ENCODE peak calls at places on chromosomes 11 and 22, in nine cellular contexts. One of them, this sample, is unnamed.

GRCh38 chr11:57299150-57299737 is 25.5 kb downstream of the TNKS1BP1 start:
- DNase-seq in adrenal gland: no peak
- DNase-seq in T follicular helper cell: no peak
- DNase-seq in left lobe of liver: no peak
- DNase-seq in GM23248: no peak
- DNase-seq in breast epithelium: no peak
- DNase-seq in Daoy: no peak
- DNase-seq in bronchial epithelial cell: no peak
- DNase-seq in NCI-H748 treated with DMSO at 0.1 percent for 48 hours: no peak
- DNase-seq in this sample: no peak

GRCh38 chr22:43921361-43921760 is 2.2 kb upstream of the PNPLA3 start:
- DNase-seq in left lobe of liver: no peak
- DNase-seq in GM23248: peak; percentile 87
- DNase-seq in NCI-H748 treated with DMSO at 0.1 percent for 48 hours: no peak
- DNase-seq in bronchial epithelial cell: no peak
- DNase-seq in adrenal gland: peak; percentile 93
- DNase-seq in T follicular helper cell: no peak
- DNase-seq in breast epithelium: no peak
- DNase-seq in Daoy: peak; percentile 88
- DNase-seq in this sample: no peak

GRCh38 chr11:11786771-11787170 is 55.0 kb upstream of the USP47 start:
- DNase-seq in adrenal gland: no peak
- DNase-seq in T follicular helper cell: no peak
- DNase-seq in Daoy: no peak
- DNase-seq in NCI-H748 treated with DMSO at 0.1 percent for 48 hours: no peak
- DNase-seq in bronchial epithelial cell: peak; percentile 46
- DNase-seq in breast epithelium: no peak
- DNase-seq in left lobe of liver: no peak
- DNase-seq in GM23248: peak; percentile 54
- DNase-seq in this sample: peak; percentile 61

GRCh38 chr11:58285483-58286040 is 17.5 kb upstream of the OR10W1 start:
- DNase-seq in Daoy: no peak
- DNase-seq in breast epithelium: no peak
- DNase-seq in bronchial epithelial cell: no peak
- DNase-seq in GM23248: no peak
- DNase-seq in left lobe of liver: no peak
- DNase-seq in NCI-H748 treated with DMSO at 0.1 percent for 48 hours: no peak
- DNase-seq in T follicular helper cell: no peak
- DNase-seq in adrenal gland: no peak
- DNase-seq in this sample: no peak

GRCh38 chr22:20548806-20549205 is 41.4 kb downstream of the MED15 start:
- DNase-seq in adrenal gland: no peak
- DNase-seq in breast epithelium: no peak
- DNase-seq in bronchial epithelial cell: no peak
- DNase-seq in T follicular helper cell: no peak
- DNase-seq in Daoy: no peak
- DNase-seq in left lobe of liver: no peak
- DNase-seq in GM23248: no peak
- DNase-seq in NCI-H748 treated with DMSO at 0.1 percent for 48 hours: no peak
- DNase-seq in this sample: no peak

GRCh38 chr22:35403356-35403755 is 3.4 kb downstream of the MCM5 start:
- DNase-seq in breast epithelium: no peak
- DNase-seq in NCI-H748 treated with DMSO at 0.1 percent for 48 hours: no peak
- DNase-seq in left lobe of liver: no peak
- DNase-seq in GM23248: no peak
- DNase-seq in bronchial epithelial cell: no peak
- DNase-seq in adrenal gland: no peak
- DNase-seq in T follicular helper cell: no peak
- DNase-seq in Daoy: no peak
- DNase-seq in this sample: no peak

GRCh38 chr11:78370406-78371172 is 47.0 kb downstream of the GAB2 start:
- DNase-seq in Daoy: no peak
- DNase-seq in GM23248: peak; percentile 78
- DNase-seq in T follicular helper cell: no peak
- DNase-seq in adrenal gland: no peak
- DNase-seq in bronchial epithelial cell: no peak
- DNase-seq in breast epithelium: no peak
- DNase-seq in left lobe of liver: no peak
- DNase-seq in NCI-H748 treated with DMSO at 0.1 percent for 48 hours: no peak
- DNase-seq in this sample: peak; percentile 73

GRCh38 chr11:74468521-74469280 is 1.4 kb upstream of the KCNE3 start:
- DNase-seq in bronchial epithelial cell: no peak
- DNase-seq in T follicular helper cell: no peak
- DNase-seq in left lobe of liver: no peak
- DNase-seq in breast epithelium: no peak
- DNase-seq in NCI-H748 treated with DMSO at 0.1 percent for 48 hours: no peak
- DNase-seq in Daoy: no peak
- DNase-seq in GM23248: peak; percentile 21
- DNase-seq in adrenal gland: no peak
- DNase-seq in this sample: peak; percentile 24

GRCh38 chr22:22738959-22739585 is 94.7 kb downstream of the GGTLC2 start:
- DNase-seq in NCI-H748 treated with DMSO at 0.1 percent for 48 hours: no peak
- DNase-seq in Daoy: no peak
- DNase-seq in left lobe of liver: no peak
- DNase-seq in GM23248: no peak
- DNase-seq in breast epithelium: no peak
- DNase-seq in bronchial epithelial cell: no peak
- DNase-seq in T follicular helper cell: no peak
- DNase-seq in adrenal gland: no peak
- DNase-seq in this sample: no peak

GRCh38 chr11:94519478-94520084 is 7.3 kb downstream of the C11orf97 start:
- DNase-seq in T follicular helper cell: no peak
- DNase-seq in bronchial epithelial cell: no peak
- DNase-seq in breast epithelium: no peak
- DNase-seq in Daoy: no peak
- DNase-seq in GM23248: peak; percentile 69
- DNase-seq in left lobe of liver: no peak
- DNase-seq in NCI-H748 treated with DMSO at 0.1 percent for 48 hours: peak; percentile 33
- DNase-seq in adrenal gland: peak; percentile 30
- DNase-seq in this sample: peak; percentile 58

GRCh38 chr11:37306563-37306962 is 708.5 kb upstream of the RAG2 start:
- DNase-seq in left lobe of liver: no peak
- DNase-seq in adrenal gland: no peak
- DNase-seq in Daoy: no peak
- DNase-seq in GM23248: no peak
- DNase-seq in NCI-H748 treated with DMSO at 0.1 percent for 48 hours: no peak
- DNase-seq in breast epithelium: no peak
- DNase-seq in T follicular helper cell: no peak
- DNase-seq in bronchial epithelial cell: no peak
- DNase-seq in this sample: no peak

GRCh38 chr22:19179472-19180048 is 1.0 kb upstream of the SLC25A1 start:
- DNase-seq in GM23248: peak; percentile 90
- DNase-seq in breast epithelium: peak; percentile 71
- DNase-seq in left lobe of liver: peak; percentile 81
- DNase-seq in Daoy: peak; percentile 82
- DNase-seq in adrenal gland: peak; percentile 89
- DNase-seq in bronchial epithelial cell: peak; percentile 62
- DNase-seq in T follicular helper cell: no peak
- DNase-seq in NCI-H748 treated with DMSO at 0.1 percent for 48 hours: peak; percentile 64
- DNase-seq in this sample: peak; percentile 86

GRCh38 chr11:129236850-129237249 is 44.7 kb upstream of the ARHGAP32 start:
- DNase-seq in Daoy: no peak
- DNase-seq in left lobe of liver: no peak
- DNase-seq in NCI-H748 treated with DMSO at 0.1 percent for 48 hours: no peak
- DNase-seq in T follicular helper cell: no peak
- DNase-seq in bronchial epithelial cell: no peak
- DNase-seq in breast epithelium: no peak
- DNase-seq in adrenal gland: no peak
- DNase-seq in GM23248: no peak
- DNase-seq in this sample: no peak

GRCh38 chr11:15291885-15292284 is 177.2 kb downstream of the INSC start:
- DNase-seq in Daoy: peak; percentile 37
- DNase-seq in breast epithelium: no peak
- DNase-seq in NCI-H748 treated with DMSO at 0.1 percent for 48 hours: no peak
- DNase-seq in left lobe of liver: no peak
- DNase-seq in adrenal gland: peak; percentile 8
- DNase-seq in bronchial epithelial cell: peak; percentile 5
- DNase-seq in GM23248: peak; percentile 8
- DNase-seq in T follicular helper cell: no peak
- DNase-seq in this sample: peak; percentile 51

GRCh38 chr11:68266121-68266891 is 5.5 kb downstream of the C11orf24 start:
- DNase-seq in T follicular helper cell: no peak
- DNase-seq in adrenal gland: no peak
- DNase-seq in bronchial epithelial cell: no peak
- DNase-seq in GM23248: no peak
- DNase-seq in Daoy: no peak
- DNase-seq in left lobe of liver: peak; percentile 43
- DNase-seq in breast epithelium: peak; percentile 14
- DNase-seq in NCI-H748 treated with DMSO at 0.1 percent for 48 hours: no peak
- DNase-seq in this sample: no peak

GRCh38 chr11:12674936-12675696 is 895 bp downstream of the TEAD1 start:
- DNase-seq in bronchial epithelial cell: no peak
- DNase-seq in NCI-H748 treated with DMSO at 0.1 percent for 48 hours: peak; percentile 24
- DNase-seq in breast epithelium: no peak
- DNase-seq in left lobe of liver: no peak
- DNase-seq in Daoy: peak; percentile 53
- DNase-seq in adrenal gland: peak; percentile 50
- DNase-seq in T follicular helper cell: no peak
- DNase-seq in GM23248: peak; percentile 70
- DNase-seq in this sample: peak; percentile 79

GRCh38 chr22:48805516-48805915 is 1022.2 kb downstream of the BRD1 start:
- DNase-seq in T follicular helper cell: no peak
- DNase-seq in breast epithelium: no peak
- DNase-seq in adrenal gland: no peak
- DNase-seq in bronchial epithelial cell: no peak
- DNase-seq in Daoy: no peak
- DNase-seq in NCI-H748 treated with DMSO at 0.1 percent for 48 hours: no peak
- DNase-seq in GM23248: no peak
- DNase-seq in left lobe of liver: no peak
- DNase-seq in this sample: no peak

GRCh38 chr11:112949781-112950575 is 11.2 kb upstream of the NCAM1 start:
- DNase-seq in NCI-H748 treated with DMSO at 0.1 percent for 48 hours: no peak
- DNase-seq in adrenal gland: no peak
- DNase-seq in left lobe of liver: no peak
- DNase-seq in bronchial epithelial cell: no peak
- DNase-seq in GM23248: no peak
- DNase-seq in T follicular helper cell: no peak
- DNase-seq in breast epithelium: no peak
- DNase-seq in Daoy: no peak
- DNase-seq in this sample: no peak

GRCh38 chr11:24900524-24900923 is 403.7 kb downstream of the LUZP2 start:
- DNase-seq in breast epithelium: no peak
- DNase-seq in Daoy: no peak
- DNase-seq in NCI-H748 treated with DMSO at 0.1 percent for 48 hours: no peak
- DNase-seq in T follicular helper cell: no peak
- DNase-seq in adrenal gland: no peak
- DNase-seq in left lobe of liver: no peak
- DNase-seq in bronchial epithelial cell: no peak
- DNase-seq in GM23248: no peak
- DNase-seq in this sample: no peak

This sample was measured in NCI-H69.